ENCODE peak calls at places on chromosomes 1 and 21, in eight cellular contexts. L is amniotic stem cell, Q is cardiac muscle cell, K is omental fat pad, B is endothelial cell, U is iris pigment epithelial cell, M is H9, R is EL. X is an unnamed sample.

GRCh38 chr1:234699795-234700665 is 90.1 kb upstream of the IRF2BP2 start:
- DNase-seq in L (no peak), Q (peak), K (no peak), B (no peak), U (peak), M (peak), R (peak), X (no peak)

GRCh38 chr1:231983266-231984193 is 356.9 kb downstream of the DISC1 start:
- DNase-seq in L (no peak), Q (no peak), K (no peak), B (no peak), U (no peak), M (peak), R (no peak), X (no peak)

GRCh38 chr1:118118469-118118868 is 66.6 kb downstream of the SPAG17 start:
- DNase-seq in L (no peak), Q (no peak), K (no peak), B (no peak), U (no peak), M (no peak), R (no peak), X (no peak)

GRCh38 chr1:97726386-97726785 is 194.4 kb downstream of the DPYD start:
- DNase-seq in L (no peak), Q (no peak), K (no peak), B (no peak), U (peak), M (no peak), R (peak), X (no peak)

GRCh38 chr1:168691541-168691940 is 37.5 kb downstream of the DPT start:
- DNase-seq in L (no peak), Q (no peak), K (no peak), B (no peak), U (no peak), M (no peak), R (no peak), X (no peak)

GRCh38 chr1:95974586-95974985 is 740.6 kb downstream of the RWDD3 start:
- DNase-seq in L (no peak), Q (peak), K (no peak), B (no peak), U (peak), M (peak), R (peak), X (no peak)

GRCh38 chr1:65762081-65762862 is 30.4 kb upstream of the PDE4B start:
- DNase-seq in L (peak), Q (no peak), K (no peak), B (no peak), U (peak), M (peak), R (peak), X (no peak)

GRCh38 chr1:106926748-106927582 is 129.5 kb upstream of the PRMT6 start:
- DNase-seq in L (no peak), Q (no peak), K (no peak), B (no peak), U (peak), M (no peak), R (peak), X (no peak)

GRCh38 chr1:108612496-108612895 is 48.4 kb downstream of the HENMT1 start:
- DNase-seq in L (no peak), Q (no peak), K (no peak), B (no peak), U (no peak), M (no peak), R (no peak), X (no peak)

GRCh38 chr1:31239653-31240241 is at the start of gene NKAIN1:
- DNase-seq in L (no peak), Q (peak), K (no peak), B (peak), U (peak), M (peak), R (peak), X (peak)

GRCh38 chr21:33025471-33026298 is at the start of gene OLIG2:
- DNase-seq in L (no peak), Q (no peak), K (no peak), B (peak), U (no peak), M (peak), R (peak), X (no peak)

GRCh38 chr1:112676543-112676942 is 2.1 kb downstream of the MOV10 start:
- DNase-seq in L (no peak), Q (no peak), K (no peak), B (no peak), U (no peak), M (no peak), R (no peak), X (no peak)

GRCh38 chr1:54290443-54291184 is 90.6 kb downstream of the MRPL37 start:
- DNase-seq in L (no peak), Q (peak), K (no peak), B (no peak), U (peak), M (no peak), R (no peak), X (no peak)

GRCh38 chr1:25641931-25642611 is 25.5 kb downstream of the MAN1C1 start:
- DNase-seq in L (no peak), Q (peak), K (no peak), B (no peak), U (peak), M (no peak), R (peak), X (no peak)

GRCh38 chr1:170885551-170885950 is 49.8 kb upstream of the MROH9 start:
- DNase-seq in L (no peak), Q (no peak), K (no peak), B (no peak), U (no peak), M (no peak), R (peak), X (no peak)

GRCh38 chr1:240401721-240402120 is 210.2 kb downstream of the GREM2 start:
- DNase-seq in L (no peak), Q (peak), K (no peak), B (no peak), U (no peak), M (no peak), R (no peak), X (no peak)

GRCh38 chr21:46035809-46036695 is 54.5 kb downstream of the COL6A1 start:
- DNase-seq in L (no peak), Q (peak), K (no peak), B (no peak), U (no peak), M (no peak), R (peak), X (peak)

GRCh38 chr1:157234705-157235273 is 96.6 kb upstream of the ETV3 start:
- DNase-seq in L (no peak), Q (no peak), K (no peak), B (no peak), U (no peak), M (no peak), R (no peak), X (no peak)

GRCh38 chr1:207115269-207115668 is 11.2 kb downstream of the C4BPA start:
- DNase-seq in L (no peak), Q (peak), K (no peak), B (no peak), U (peak), M (no peak), R (no peak), X (no peak)

GRCh38 chr1:149978547-149979023 is 31.9 kb downstream of the OTUD7B start:
- DNase-seq in L (no peak), Q (no peak), K (no peak), B (no peak), U (peak), M (no peak), R (peak), X (no peak)

GRCh38 chr1:71053146-71053545 is 5.5 kb upstream of the PTGER3 start:
- DNase-seq in L (no peak), Q (no peak), K (no peak), B (no peak), U (no peak), M (no peak), R (no peak), X (no peak)

GRCh38 chr1:109880961-109881894 is 29.4 kb upstream of the CSF1 start:
- DNase-seq in L (no peak), Q (no peak), K (no peak), B (no peak), U (no peak), M (no peak), R (no peak), X (no peak)

GRCh38 chr1:55070765-55071164 is 31.4 kb downstream of the PCSK9 start:
- DNase-seq in L (no peak), Q (no peak), K (no peak), B (no peak), U (no peak), M (peak), R (no peak), X (no peak)

GRCh38 chr1:150151291-150152181 is 1.8 kb downstream of the PLEKHO1 start:
- DNase-seq in L (no peak), Q (no peak), K (no peak), B (no peak), U (no peak), M (no peak), R (peak), X (no peak)

GRCh38 chr1:35595684-35596083 is 22.6 kb downstream of the TFAP2E start:
- DNase-seq in L (no peak), Q (no peak), K (no peak), B (no peak), U (no peak), M (no peak), R (no peak), X (no peak)

GRCh38 chr1:104403883-104404282 is 654.2 kb downstream of the AMY1C start:
- DNase-seq in L (no peak), Q (no peak), K (no peak), B (no peak), U (no peak), M (no peak), R (no peak), X (no peak)

GRCh38 chr1:243745361-243745760 is 104.7 kb downstream of the AKT3 start:
- DNase-seq in L (no peak), Q (peak), K (no peak), B (no peak), U (peak), M (no peak), R (peak), X (no peak)

GRCh38 chr1:55682198-55682597 is 467.0 kb upstream of the USP24 start:
- DNase-seq in L (no peak), Q (no peak), K (no peak), B (no peak), U (no peak), M (no peak), R (no peak), X (no peak)

GRCh38 chr1:109535481-109535880 is 4.2 kb upstream of the GPR61 start:
- DNase-seq in L (no peak), Q (no peak), K (no peak), B (no peak), U (no peak), M (no peak), R (no peak), X (no peak)

GRCh38 chr1:240136402-240136801 is 44.7 kb downstream of the FMN2 start:
- DNase-seq in L (no peak), Q (no peak), K (no peak), B (no peak), U (peak), M (no peak), R (peak), X (no peak)

GRCh38 chr1:201724760-201725105 is 104.2 kb upstream of the IPO9 start:
- DNase-seq in L (no peak), Q (peak), K (no peak), B (no peak), U (no peak), M (no peak), R (no peak), X (no peak)

GRCh38 chr1:198480876-198481275 is 59.6 kb downstream of the ATP6V1G3 start:
- DNase-seq in L (no peak), Q (no peak), K (no peak), B (no peak), U (no peak), M (no peak), R (no peak), X (no peak)

GRCh38 chr1:18866314-18866713 is 6.9 kb upstream of the TAS1R2 start:
- DNase-seq in L (no peak), Q (no peak), K (no peak), B (no peak), U (no peak), M (no peak), R (no peak), X (no peak)

GRCh38 chr1:108046021-108046420 is 81.0 kb upstream of the VAV3 start:
- DNase-seq in L (no peak), Q (no peak), K (no peak), B (no peak), U (no peak), M (no peak), R (no peak), X (no peak)

GRCh38 chr1:238177960-238178359 is 287.2 kb upstream of the ZP4 start:
- DNase-seq in L (no peak), Q (no peak), K (no peak), B (no peak), U (peak), M (no peak), R (peak), X (no peak)

GRCh38 chr1:28449904-28450303 is 55.9 kb upstream of the RCC1 start:
- DNase-seq in L (peak), Q (peak), K (no peak), B (no peak), U (no peak), M (no peak), R (peak), X (no peak)

GRCh38 chr1:110612060-110612745 is 6.0 kb upstream of the KCNA2 start:
- DNase-seq in L (no peak), Q (no peak), K (no peak), B (no peak), U (no peak), M (no peak), R (no peak), X (no peak)

GRCh38 chr1:183432548-183432875 is 14.3 kb upstream of the NMNAT2 start:
- DNase-seq in L (no peak), Q (no peak), K (no peak), B (no peak), U (no peak), M (no peak), R (peak), X (no peak)

GRCh38 chr1:200154069-200154767 is 126.7 kb downstream of the NR5A2 start:
- DNase-seq in L (no peak), Q (peak), K (no peak), B (peak), U (peak), M (no peak), R (peak), X (no peak)

X was measured in chondrocyte.